ENCODE peak calls at places on chromosomes 11 and 22, in five cellular contexts. W, C, F, A and B are unnamed samples.

GRCh38 chr22:48434156-48434867 is 1393.4 kb downstream of the BRD1 start:
- DNase-seq in F (no peak), C (no peak), A (no peak), W (no peak), B (no peak)

GRCh38 chr11:96329419-96329818 is 13.6 kb downstream of the MAML2 start:
- DNase-seq in W (no peak), F (no peak), A (no peak), C (no peak), B (no peak)

GRCh38 chr11:65394125-65394536 is 7.7 kb downstream of the FRMD8 start:
- DNase-seq in A (no peak), F (no peak), W (no peak), C (no peak), B (no peak)

GRCh38 chr11:1076061-1076665 is 1.5 kb downstream of the MUC2 start:
- DNase-seq in A (no peak), C (peak), W (no peak), F (no peak), B (no peak)

GRCh38 chr22:18031670-18032454 is 7.5 kb upstream of the MICAL3 start:
- DNase-seq in A (no peak), C (no peak), F (peak), W (peak), B (peak)

GRCh38 chr11:11584446-11584810 is 37.4 kb downstream of the GALNT18 start:
- DNase-seq in W (peak), F (peak), A (no peak), C (no peak), B (peak)

GRCh38 chr11:105609341-105609781 is 512 bp upstream of the GRIA4 start:
- DNase-seq in W (peak), C (peak), F (peak), A (peak), B (peak)

GRCh38 chr11:92045325-92045724 is 179.3 kb upstream of the FAT3 start:
- DNase-seq in F (no peak), C (no peak), W (no peak), A (no peak), B (no peak)

GRCh38 chr11:10762913-10763421 is 11.9 kb downstream of the CTR9 start:
- DNase-seq in F (peak), W (no peak), A (no peak), C (no peak), B (no peak)

GRCh38 chr11:85256433-85256832 is 370.7 kb downstream of the DLG2 start:
- DNase-seq in A (no peak), C (no peak), F (no peak), W (no peak), B (no peak)

GRCh38 chr22:35627267-35628041 is 10.3 kb upstream of the MB start:
- DNase-seq in C (peak), A (peak), W (peak), F (peak), B (peak)

GRCh38 chr22:28773461-28773867 is 969 bp downstream of the CCDC117 start:
- DNase-seq in C (no peak), A (no peak), W (no peak), F (peak), B (peak)

GRCh38 chr11:78420796-78421209 is 3.2 kb upstream of the GAB2 start:
- DNase-seq in A (no peak), W (no peak), C (no peak), F (peak), B (peak)

GRCh38 chr22:38110008-38110862 is at the start of gene BAIAP2L2:
- DNase-seq in F (no peak), W (no peak), A (no peak), C (peak), B (no peak)

GRCh38 chr11:102927624-102927990 is 27.9 kb downstream of the MMP13 start:
- DNase-seq in A (no peak), F (no peak), C (no peak), W (no peak), B (no peak)

GRCh38 chr11:34639545-34639944 is 18.7 kb downstream of the EHF start:
- DNase-seq in C (no peak), F (no peak), W (no peak), A (no peak), B (no peak)

GRCh38 chr11:77779935-77780334 is 40.6 kb downstream of the RSF1 start:
- DNase-seq in F (peak), A (no peak), C (no peak), W (peak), B (peak)

GRCh38 chr22:46039531-46039930 is 62.6 kb upstream of the WNT7B start:
- DNase-seq in W (no peak), F (no peak), C (no peak), A (no peak), B (no peak)

GRCh38 chr11:77322926-77323590 is 21.6 kb upstream of the GDPD4 start:
- DNase-seq in A (no peak), F (no peak), W (no peak), C (no peak), B (no peak)

GRCh38 chr11:129992161-129992944 is 10.3 kb downstream of the PRDM10 start:
- DNase-seq in W (no peak), F (peak), C (peak), A (peak), B (peak)

GRCh38 chr11:86079421-86079820 is 10.5 kb upstream of the PICALM start:
- DNase-seq in C (no peak), A (no peak), W (no peak), F (no peak), B (no peak)

GRCh38 chr22:29820941-29821789 is 16.9 kb downstream of the ASCC2 start:
- DNase-seq in W (peak), A (no peak), F (peak), C (peak), B (peak)

GRCh38 chr11:11370263-11371060 is 17.4 kb upstream of the CSNK2A3 start:
- DNase-seq in C (no peak), W (no peak), A (no peak), F (no peak), B (no peak)

GRCh38 chr11:68843052-68843561 is 1.4 kb upstream of the CPT1A start:
- DNase-seq in A (no peak), F (peak), W (peak), C (no peak), B (no peak)

GRCh38 chr22:27686534-27686933 is 115.0 kb downstream of the MN1 start:
- DNase-seq in A (no peak), W (no peak), C (peak), F (peak), B (no peak)

GRCh38 chr22:19510919-19511341 is 13.3 kb downstream of the CLDN5 start:
- DNase-seq in W (no peak), F (no peak), A (no peak), C (no peak), B (peak)

GRCh38 chr22:17818166-17818565 is 43.9 kb upstream of the BID start:
- DNase-seq in C (no peak), F (no peak), A (no peak), W (no peak), B (no peak)

GRCh38 chr11:2535673-2536439 is 91.0 kb downstream of the KCNQ1 start:
- DNase-seq in W (no peak), C (peak), A (no peak), F (peak), B (no peak)

GRCh38 chr22:20249797-20250354 is 18.2 kb downstream of the RTN4R start:
- DNase-seq in F (peak), C (no peak), W (peak), A (no peak), B (no peak)

GRCh38 chr11:112237451-112237850 is 11.2 kb downstream of the PTS start:
- DNase-seq in W (no peak), A (no peak), C (no peak), F (no peak), B (no peak)

GRCh38 chr11:119641991-119642745 is 86.8 kb downstream of the NECTIN1 start:
- DNase-seq in W (no peak), A (no peak), F (peak), C (no peak), B (peak)

GRCh38 chr11:65382804-65383368 is 440 bp upstream of the SLC25A45 start:
- DNase-seq in W (no peak), A (no peak), C (no peak), F (no peak), B (no peak)

GRCh38 chr11:1304376-1304775 is 5.1 kb downstream of the TOLLIP start:
- DNase-seq in F (no peak), C (no peak), W (no peak), A (no peak), B (peak)

GRCh38 chr11:20962581-20962980 is 293.2 kb downstream of the NELL1 start:
- DNase-seq in C (no peak), W (peak), A (no peak), F (no peak), B (no peak)

GRCh38 chr11:88043149-88043548 is 132.1 kb downstream of the RAB38 start:
- DNase-seq in W (no peak), F (no peak), A (no peak), C (no peak), B (no peak)

GRCh38 chr11:44632466-44633123 is 67.1 kb downstream of the CD82 start:
- DNase-seq in A (peak), C (peak), W (no peak), F (peak), B (peak)

GRCh38 chr11:59135648-59136461 is 6.8 kb upstream of the FAM111A start:
- DNase-seq in W (peak), F (peak), A (peak), C (peak), B (peak)

GRCh38 chr11:46868912-46869311 is 22.8 kb upstream of the CKAP5 start:
- DNase-seq in W (no peak), A (no peak), F (no peak), C (no peak), B (no peak)

GRCh38 chr11:64314146-64314804 is 3.1 kb downstream of the TRMT112 start:
- DNase-seq in F (no peak), W (no peak), A (no peak), C (no peak), B (no peak)

GRCh38 chr11:64317325-64317960 is at the start of gene TRMT112:
- DNase-seq in F (peak), C (peak), W (peak), A (peak), B (peak)

GRCh38 chr11:64312947-64313346 is 4.4 kb downstream of the TRMT112 start:
- DNase-seq in C (no peak), W (no peak), F (no peak), A (no peak), B (no peak)

GRCh38 chr11:64313491-64314145 is 3.7 kb downstream of the TRMT112 start:
- DNase-seq in F (no peak), W (no peak), A (no peak), C (no peak), B (no peak)

GRCh38 chr11:64314805-64315561 is 2.4 kb downstream of the TRMT112 start:
- DNase-seq in W (no peak), A (no peak), C (no peak), F (no peak), B (no peak)
- TF ChIP-seq CTCF in W (no peak), A (no peak), C (no peak), F (no peak), B (no peak)

GRCh38 chr11:17554487-17554886 is 7.4 kb downstream of the OTOG start:
- DNase-seq in W (no peak), C (peak), F (no peak), A (no peak), B (no peak)
- TF ChIP-seq CTCF in W (no peak), C (no peak), F (no peak), A (no peak), B (no peak)

GRCh38 chr11:120746836-120747609 is 235.5 kb downstream of the GRIK4 start:
- DNase-seq in W (no peak), F (no peak), A (no peak), C (no peak), B (peak)
- TF ChIP-seq CTCF in W (no peak), F (no peak), A (no peak), C (no peak), B (no peak)

GRCh38 chr11:72238492-72239295 is 5.3 kb downstream of the PHOX2A start:
- DNase-seq in A (peak), W (no peak), C (peak), F (no peak), B (no peak)
- TF ChIP-seq CTCF in A (no peak), W (no peak), C (no peak), F (no peak), B (no peak)

DNA sequence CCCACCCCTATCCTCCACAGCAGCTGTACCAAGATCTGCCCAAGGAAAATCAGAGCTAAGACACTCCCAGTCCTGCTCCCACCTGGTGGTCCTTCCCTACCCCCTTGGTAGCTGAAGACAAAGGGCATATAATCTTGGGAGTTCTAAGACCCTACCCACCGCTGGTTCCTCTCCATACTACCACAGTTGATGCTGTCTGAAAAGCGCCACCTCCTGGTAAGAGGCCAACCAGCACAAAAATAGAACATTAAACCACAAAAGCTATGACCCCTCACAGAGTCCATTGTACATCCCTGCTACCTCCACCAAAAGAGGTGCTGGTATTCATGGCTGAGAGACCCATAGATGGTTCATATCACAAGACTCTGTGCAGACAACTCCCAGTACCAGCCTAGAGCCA is 161.5 kb upstream of the ARHGAP42 start:
- DNase-seq in F (peak), W (no peak), C (no peak), A (peak), B (peak)
- TF ChIP-seq CTCF in F (peak), W (no peak), C (peak), A (peak), B (peak)

GRCh38 chr22:44344407-44344806 is 31.7 kb upstream of the SHISAL1 start:
- DNase-seq in A (no peak), F (no peak), W (no peak), C (no peak), B (no peak)

GRCh38 chr22:44345872-44346271 is 33.1 kb upstream of the SHISAL1 start:
- DNase-seq in C (no peak), F (no peak), A (no peak), W (no peak), B (no peak)

GRCh38 chr22:44347098-44347497 is 34.3 kb upstream of the SHISAL1 start:
- DNase-seq in C (no peak), A (no peak), F (peak), W (no peak), B (no peak)

GRCh38 chr22:44348963-44349950 is 36.5 kb upstream of the SHISAL1 start:
- DNase-seq in W (no peak), F (peak), C (no peak), A (no peak), B (no peak)

GRCh38 chr22:44347549-44347948 is 34.8 kb upstream of the SHISAL1 start:
- DNase-seq in W (no peak), F (no peak), C (no peak), A (no peak), B (no peak)
- TF ChIP-seq CTCF in W (no peak), F (no peak), C (no peak), A (no peak), B (no peak)